ENCODE peak calls at places on chromosomes 11 and 22, in four cellular contexts. One of them, this sample, is unnamed.

GRCh38 chr11:107957109-107957588 is 28.9 kb downstream of the RAB39A start:
- DNase-seq in GM12878: peak
- DNase-seq in GM12891: no peak
- DNase-seq in K562: no peak
- DNase-seq in this sample: no peak

GRCh38 chr11:94325681-94326080 is 21.3 kb downstream of the IZUMO1R start:
- DNase-seq in GM12891: peak
- DNase-seq in K562: peak
- DNase-seq in GM12878: peak
- DNase-seq in this sample: peak

GRCh38 chr22:30196141-30196866 is 50.3 kb downstream of the LIF start:
- DNase-seq in K562: peak
- DNase-seq in GM12891: no peak
- DNase-seq in GM12878: peak
- DNase-seq in this sample: peak

GRCh38 chr11:126512251-126512650 is 156.8 kb downstream of the ST3GAL4 start:
- DNase-seq in GM12878: no peak
- DNase-seq in GM12891: no peak
- DNase-seq in K562: no peak
- DNase-seq in this sample: no peak

GRCh38 chr11:3047637-3048036 is 9.6 kb downstream of the CARS1 start:
- DNase-seq in GM12891: no peak
- DNase-seq in GM12878: no peak
- DNase-seq in K562: no peak
- DNase-seq in this sample: no peak

GRCh38 chr22:22111267-22111751 is 128.7 kb upstream of the TOP3B start:
- DNase-seq in GM12878: peak
- DNase-seq in GM12891: peak
- DNase-seq in K562: peak
- DNase-seq in this sample: no peak

GRCh38 chr11:116162541-116163230 is 610.1 kb downstream of the BUD13 start:
- DNase-seq in GM12891: no peak
- DNase-seq in K562: no peak
- DNase-seq in GM12878: no peak
- DNase-seq in this sample: no peak

GRCh38 chr22:44918925-44919392 is 90.8 kb downstream of the PHF21B start:
- DNase-seq in K562: no peak
- DNase-seq in GM12878: no peak
- DNase-seq in GM12891: no peak
- DNase-seq in this sample: no peak

GRCh38 chr11:111733655-111734088 is 32.5 kb downstream of the PPP2R1B start:
- DNase-seq in GM12891: no peak
- DNase-seq in GM12878: no peak
- DNase-seq in K562: no peak
- DNase-seq in this sample: no peak

GRCh38 chr11:104096900-104097299 is 60.5 kb downstream of the DDI1 start:
- DNase-seq in K562: no peak
- DNase-seq in GM12891: no peak
- DNase-seq in GM12878: no peak
- DNase-seq in this sample: no peak

GRCh38 chr11:13405220-13405619 is 57.8 kb downstream of the BTBD10 start:
- DNase-seq in GM12891: no peak
- DNase-seq in K562: no peak
- DNase-seq in GM12878: no peak
- DNase-seq in this sample: no peak

GRCh38 chr11:121965330-121965729 is 150.7 kb downstream of the BLID start:
- DNase-seq in K562: no peak
- DNase-seq in GM12891: no peak
- DNase-seq in GM12878: no peak
- DNase-seq in this sample: no peak
- TF ChIP-seq POLR2AphosphoS5 in K562: no peak
- TF ChIP-seq POLR2AphosphoS5 in GM12891: no peak
- TF ChIP-seq POLR2AphosphoS5 in GM12878: no peak
- TF ChIP-seq POLR2AphosphoS5 in this sample: no peak

DNA sequence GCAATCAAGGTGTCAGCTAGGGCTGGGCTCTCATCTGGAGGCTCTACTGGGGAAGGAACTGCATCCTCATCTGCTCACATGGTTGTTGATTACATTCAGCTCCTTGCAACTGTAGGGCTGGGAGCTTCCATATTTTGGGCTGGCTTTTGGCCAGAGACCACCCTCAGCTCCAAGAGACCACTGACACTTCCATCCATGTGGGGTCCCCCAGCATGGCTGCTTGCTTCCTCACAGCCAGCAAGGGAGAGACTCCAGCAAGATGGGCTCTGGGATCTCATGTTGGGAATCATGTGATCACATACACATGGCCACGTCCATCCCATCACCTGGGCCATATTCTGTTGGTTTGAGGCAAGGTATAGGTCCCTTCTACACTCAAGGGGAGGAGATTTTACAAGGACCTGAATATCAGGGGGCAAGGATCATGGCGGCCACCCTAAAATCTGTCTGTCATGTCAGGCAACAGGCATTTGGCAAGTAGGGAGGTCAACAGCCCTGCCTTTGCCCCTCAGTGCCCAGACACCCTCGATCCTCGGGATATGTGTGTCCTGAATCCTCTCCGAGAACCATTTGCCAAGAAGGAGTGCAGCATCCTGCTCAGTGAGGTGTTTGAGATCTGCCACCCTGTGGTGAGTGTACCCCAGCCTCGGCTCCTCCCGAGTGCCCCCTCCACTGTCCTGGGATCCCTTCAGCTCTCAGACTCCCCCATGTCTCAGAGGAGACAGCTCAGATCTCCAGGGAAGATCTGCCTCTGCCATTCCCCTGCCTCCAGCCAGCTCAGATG is 48.7 kb downstream of the OTOG start:
- DNase-seq in GM12891: no peak
- DNase-seq in K562: no peak
- DNase-seq in GM12878: no peak
- DNase-seq in this sample: no peak
- TF ChIP-seq SPI1 in GM12891: no peak
- TF ChIP-seq SPI1 in K562: no peak
- TF ChIP-seq SPI1 in GM12878: no peak
- TF ChIP-seq SPI1 in this sample: no peak

GRCh38 chr22:36350751-36351594 is 36.8 kb downstream of the MYH9 start:
- DNase-seq in K562: no peak
- DNase-seq in GM12891: no peak
- DNase-seq in GM12878: no peak
- DNase-seq in this sample: no peak

GRCh38 chr22:36347094-36347493 is 40.7 kb downstream of the MYH9 start:
- DNase-seq in GM12878: no peak
- DNase-seq in K562: no peak
- DNase-seq in GM12891: no peak
- DNase-seq in this sample: no peak

GRCh38 chr22:36348760-36349159 is 39.0 kb downstream of the MYH9 start:
- DNase-seq in K562: no peak
- DNase-seq in GM12891: no peak
- DNase-seq in GM12878: no peak
- DNase-seq in this sample: no peak

GRCh38 chr22:36351921-36352774 is 35.6 kb downstream of the MYH9 start:
- DNase-seq in GM12878: no peak
- DNase-seq in K562: no peak
- DNase-seq in GM12891: no peak
- DNase-seq in this sample: no peak

DNA sequence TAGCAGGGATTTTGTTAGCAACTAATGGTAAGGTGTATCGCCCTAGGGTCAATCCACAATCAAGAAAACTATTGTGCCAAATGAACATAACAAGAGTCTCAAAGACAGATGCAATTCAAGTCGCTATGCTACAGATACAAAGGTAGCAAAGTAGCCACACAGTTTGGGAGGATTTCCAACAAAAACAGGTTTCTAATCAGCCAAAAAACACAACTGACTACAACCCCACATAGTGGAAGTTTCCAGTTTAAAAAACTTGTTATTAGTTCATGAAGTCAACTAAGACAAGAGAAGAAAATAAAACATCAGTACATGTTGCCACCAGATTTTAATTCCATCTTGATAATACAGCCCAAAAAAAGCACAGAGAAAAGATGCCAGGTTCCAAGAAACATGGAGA is 38.0 kb downstream of the MYH9 start:
- DNase-seq in GM12878: no peak
- DNase-seq in GM12891: no peak
- DNase-seq in K562: no peak
- DNase-seq in this sample: no peak
- TF ChIP-seq POLR2AphosphoS5 in GM12878: no peak
- TF ChIP-seq POLR2AphosphoS5 in GM12891: no peak
- TF ChIP-seq POLR2AphosphoS5 in K562: no peak
- TF ChIP-seq POLR2AphosphoS5 in this sample: no peak

GRCh38 chr22:32951807-32952153 is 106.4 kb downstream of the SYN3 start:
- DNase-seq in K562: no peak
- DNase-seq in GM12878: no peak
- DNase-seq in GM12891: no peak
- DNase-seq in this sample: no peak
- TF ChIP-seq SPI1 in K562: no peak
- TF ChIP-seq SPI1 in GM12878: no peak
- TF ChIP-seq SPI1 in GM12891: no peak
- TF ChIP-seq SPI1 in this sample: no peak

GRCh38 chr11:9219115-9219514 is 46.0 kb downstream of the DENND5A start:
- DNase-seq in GM12878: no peak
- DNase-seq in GM12891: no peak
- DNase-seq in K562: no peak
- DNase-seq in this sample: no peak
- TF ChIP-seq POLR2AphosphoS5 in GM12878: no peak
- TF ChIP-seq POLR2AphosphoS5 in GM12891: no peak
- TF ChIP-seq POLR2AphosphoS5 in K562: no peak
- TF ChIP-seq POLR2AphosphoS5 in this sample: no peak

GRCh38 chr11:19552684-19553083 is 160.0 kb upstream of the NAV2 start:
- DNase-seq in GM12891: no peak
- DNase-seq in GM12878: no peak
- DNase-seq in K562: no peak
- DNase-seq in this sample: no peak

GRCh38 chr11:19557720-19558140 is 154.9 kb upstream of the NAV2 start:
- DNase-seq in GM12891: peak
- DNase-seq in GM12878: no peak
- DNase-seq in K562: peak
- DNase-seq in this sample: peak

GRCh38 chr11:19557185-19557584 is 155.5 kb upstream of the NAV2 start:
- DNase-seq in GM12891: no peak
- DNase-seq in K562: no peak
- DNase-seq in GM12878: no peak
- DNase-seq in this sample: no peak

GRCh38 chr11:19553683-19554333 is 158.8 kb upstream of the NAV2 start:
- DNase-seq in GM12878: no peak
- DNase-seq in GM12891: peak
- DNase-seq in K562: peak
- DNase-seq in this sample: peak

GRCh38 chr11:19555266-19555665 is 157.4 kb upstream of the NAV2 start:
- DNase-seq in K562: no peak
- DNase-seq in GM12878: no peak
- DNase-seq in GM12891: no peak
- DNase-seq in this sample: no peak
- TF ChIP-seq SPI1 in K562: no peak
- TF ChIP-seq SPI1 in GM12878: no peak
- TF ChIP-seq SPI1 in GM12891: no peak
- TF ChIP-seq SPI1 in this sample: no peak

DNA sequence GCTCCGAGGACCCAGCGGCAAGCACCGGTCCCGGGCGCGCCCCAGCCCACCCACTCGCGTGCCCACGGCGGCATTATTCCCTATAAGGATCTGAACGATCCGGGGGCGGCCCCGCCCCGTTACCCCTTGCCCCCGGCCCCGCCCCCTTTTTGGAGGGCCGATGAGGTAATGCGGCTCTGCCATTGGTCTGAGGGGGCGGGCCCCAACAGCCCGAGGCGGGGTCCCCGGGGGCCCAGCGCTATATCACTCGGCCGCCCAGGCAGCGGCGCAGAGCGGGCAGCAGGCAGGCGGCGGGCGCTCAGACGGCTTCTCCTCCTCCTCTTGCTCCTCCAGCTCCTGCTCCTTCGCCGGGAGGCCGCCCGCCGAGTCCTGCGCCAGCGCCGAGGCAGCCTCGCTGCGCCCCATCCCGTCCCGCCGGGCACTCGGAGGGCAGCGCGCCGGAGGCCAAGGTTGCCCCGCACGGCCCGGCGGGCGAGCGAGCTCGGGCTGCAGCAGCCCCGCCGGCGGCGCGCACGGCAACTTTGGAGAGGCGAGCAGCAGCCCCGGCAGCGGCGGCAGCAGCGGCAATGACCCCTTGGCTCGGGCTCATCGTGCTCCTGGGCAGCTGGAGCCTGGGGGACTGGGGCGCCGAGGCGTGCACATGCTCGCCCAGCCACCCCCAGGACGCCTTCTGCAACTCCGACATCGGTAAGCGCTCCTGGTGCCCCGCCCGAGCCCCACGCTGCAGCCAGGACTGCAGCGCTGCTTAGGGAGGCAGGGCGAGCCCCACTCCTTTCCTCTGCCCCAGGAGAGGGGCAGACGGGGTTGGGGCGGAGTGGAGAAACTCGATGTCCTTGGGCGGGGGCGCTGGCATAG is at the start of gene TIMP3:
- DNase-seq in GM12878: no peak
- DNase-seq in K562: peak
- DNase-seq in GM12891: no peak
- DNase-seq in this sample: no peak
- TF ChIP-seq POLR2AphosphoS5 in GM12878: no peak
- TF ChIP-seq POLR2AphosphoS5 in K562: no peak
- TF ChIP-seq POLR2AphosphoS5 in GM12891: no peak
- TF ChIP-seq POLR2AphosphoS5 in this sample: no peak

DNA sequence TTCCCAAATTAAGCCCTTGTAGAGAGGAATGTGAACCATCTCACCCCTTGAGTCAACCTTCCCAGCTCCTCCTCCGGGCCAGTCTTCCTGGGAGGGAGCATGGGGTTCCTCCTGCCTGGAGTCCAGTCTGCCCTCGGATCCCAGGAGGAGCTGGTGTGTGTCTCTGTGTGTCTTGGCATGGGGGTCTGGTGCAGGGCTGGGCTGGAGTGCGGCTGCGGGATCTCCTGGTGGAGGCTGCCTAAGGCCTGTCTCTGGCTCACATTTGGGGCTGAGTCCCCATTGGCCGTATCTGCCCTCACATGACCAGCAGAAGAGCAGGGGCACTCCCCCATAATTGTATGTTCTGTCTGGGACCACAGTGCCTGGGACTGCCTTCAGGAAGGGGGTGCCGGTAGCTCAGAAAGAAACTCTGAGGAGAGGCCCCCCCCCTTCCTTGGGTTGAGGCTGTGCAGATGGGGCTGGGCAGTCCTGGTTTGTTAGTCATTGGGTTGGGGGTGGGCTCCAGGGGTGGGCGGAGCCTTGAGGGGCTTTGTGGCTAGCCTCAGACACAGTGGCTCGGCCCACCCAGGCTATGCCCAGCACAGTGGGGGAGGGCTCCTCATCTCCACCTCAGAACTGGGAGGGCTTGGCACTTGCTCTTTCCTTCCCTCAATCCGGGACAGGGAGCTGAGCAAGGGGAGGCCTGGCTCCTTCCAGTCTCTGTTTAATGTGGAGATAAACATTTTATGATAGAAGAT is 2.9 kb downstream of the C1QTNF5 start:
- DNase-seq in K562: peak
- DNase-seq in GM12878: no peak
- DNase-seq in GM12891: no peak
- DNase-seq in this sample: no peak
- TF ChIP-seq SPI1 in K562: no peak
- TF ChIP-seq SPI1 in GM12878: no peak
- TF ChIP-seq SPI1 in GM12891: no peak
- TF ChIP-seq SPI1 in this sample: no peak

This sample was measured in HL-60.